ENCODE peak calls at places on chromosomes 12 and 14, in four cellular contexts. One of them, this sample, is unnamed.

GRCh38 chr12:52052471-52053186 is 1.4 kb downstream of the NR4A1 start:
- DNase-seq in astrocyte of the spinal cord: no peak
- DNase-seq in breast epithelium: no peak
- DNase-seq in adipocyte: no peak
- DNase-seq in this sample: no peak

GRCh38 chr12:53061404-53062010 is 11.6 kb downstream of the TNS2 start:
- DNase-seq in astrocyte of the spinal cord: no peak
- DNase-seq in breast epithelium: peak; percentile 91
- DNase-seq in adipocyte: no peak
- DNase-seq in this sample: no peak

GRCh38 chr12:111166779-111167540 is 201.9 kb downstream of the PHETA1 start:
- DNase-seq in astrocyte of the spinal cord: no peak
- DNase-seq in breast epithelium: no peak
- DNase-seq in adipocyte: no peak
- DNase-seq in this sample: no peak

GRCh38 chr14:69719501-69719951 is 47.4 kb upstream of the SRSF5 start:
- DNase-seq in astrocyte of the spinal cord: peak; percentile 93
- DNase-seq in breast epithelium: no peak
- DNase-seq in adipocyte: peak; percentile 88
- DNase-seq in this sample: peak; percentile 97

GRCh38 chr12:106245767-106246166 is 2.1 kb downstream of the CKAP4 start:
- DNase-seq in astrocyte of the spinal cord: peak; percentile 69
- DNase-seq in breast epithelium: no peak
- DNase-seq in adipocyte: peak; percentile 58
- DNase-seq in this sample: peak; percentile 84

GRCh38 chr14:100862277-100862676 is 36.4 kb downstream of the MEG3 start:
- DNase-seq in astrocyte of the spinal cord: no peak
- DNase-seq in breast epithelium: no peak
- DNase-seq in adipocyte: no peak
- DNase-seq in this sample: peak; percentile 11

GRCh38 chr12:111242190-111242589 is 126.7 kb downstream of the PHETA1 start:
- DNase-seq in astrocyte of the spinal cord: no peak
- DNase-seq in breast epithelium: no peak
- DNase-seq in adipocyte: no peak
- DNase-seq in this sample: no peak

GRCh38 chr12:6963741-6964446 is 6.6 kb downstream of the PHB2 start:
- DNase-seq in astrocyte of the spinal cord: no peak
- DNase-seq in breast epithelium: no peak
- DNase-seq in adipocyte: no peak
- DNase-seq in this sample: no peak

GRCh38 chr12:124509300-124509675 is 58.1 kb downstream of the NCOR2 start:
- DNase-seq in astrocyte of the spinal cord: no peak
- DNase-seq in breast epithelium: no peak
- DNase-seq in adipocyte: no peak
- DNase-seq in this sample: no peak

GRCh38 chr14:94906991-94907587 is 137.2 kb upstream of the GSC start:
- DNase-seq in astrocyte of the spinal cord: no peak
- DNase-seq in breast epithelium: no peak
- DNase-seq in adipocyte: peak; percentile 35
- DNase-seq in this sample: peak; percentile 29

GRCh38 chr14:74504412-74504811 is 10.8 kb downstream of the ISCA2 start:
- DNase-seq in astrocyte of the spinal cord: no peak
- DNase-seq in breast epithelium: no peak
- DNase-seq in adipocyte: no peak
- DNase-seq in this sample: no peak

GRCh38 chr14:64059454-64060198 is 206.8 kb downstream of the SYNE2 start:
- DNase-seq in astrocyte of the spinal cord: no peak
- DNase-seq in breast epithelium: no peak
- DNase-seq in adipocyte: no peak
- DNase-seq in this sample: no peak

GRCh38 chr12:1071182-1071581 is 80.2 kb downstream of the ERC1 start:
- DNase-seq in astrocyte of the spinal cord: no peak
- DNase-seq in breast epithelium: no peak
- DNase-seq in adipocyte: no peak
- DNase-seq in this sample: no peak

GRCh38 chr12:114165921-114166320 is 199.8 kb upstream of the RBM19 start:
- DNase-seq in astrocyte of the spinal cord: no peak
- DNase-seq in breast epithelium: no peak
- DNase-seq in adipocyte: no peak
- DNase-seq in this sample: peak; percentile 45

DNA sequence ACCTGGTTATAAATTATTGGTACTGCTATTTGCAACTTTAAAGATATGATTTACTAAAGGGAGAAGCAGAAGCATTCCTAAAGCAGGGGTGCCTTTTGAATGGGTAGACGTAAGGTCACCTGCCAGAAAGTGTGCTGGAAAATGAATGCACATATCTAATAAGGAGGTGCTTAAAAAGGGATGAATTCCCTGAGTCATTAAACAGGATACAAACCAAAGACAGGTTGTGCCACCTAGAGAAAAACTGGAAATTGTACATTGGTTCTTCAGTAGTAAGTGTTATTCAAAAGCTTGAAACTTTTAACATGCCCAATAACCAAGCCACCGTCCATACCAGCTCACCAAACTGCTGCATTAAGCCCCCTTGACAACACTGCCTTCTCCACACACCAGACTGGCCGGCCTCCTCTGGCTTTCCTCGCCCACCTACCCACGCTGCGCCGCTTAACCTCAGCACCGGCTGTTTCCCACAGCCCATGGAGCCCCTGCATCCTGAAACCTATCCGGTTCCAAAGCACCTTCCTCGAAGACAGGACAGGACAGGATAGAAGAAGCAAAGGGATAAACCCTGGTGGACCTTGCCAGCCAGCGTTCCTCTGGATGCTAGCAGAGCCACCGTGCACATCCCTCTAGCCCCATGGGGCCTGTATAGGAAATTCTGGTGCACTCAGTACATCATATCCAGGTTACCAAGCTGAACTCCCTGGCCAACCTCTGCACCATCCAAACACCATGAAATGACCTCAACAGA is 201.5 kb upstream of the CAND1 start:
- DNase-seq in astrocyte of the spinal cord: no peak
- DNase-seq in breast epithelium: no peak
- DNase-seq in adipocyte: no peak
- DNase-seq in this sample: no peak
- H3K4me3 ChIP-seq in astrocyte of the spinal cord: no peak overlapping the region
- H3K4me3 ChIP-seq in breast epithelium: peak overlapping the region; percentile 82
- H3K4me3 ChIP-seq in adipocyte: no peak overlapping the region
- H3K4me3 ChIP-seq in this sample: no peak overlapping the region

DNA sequence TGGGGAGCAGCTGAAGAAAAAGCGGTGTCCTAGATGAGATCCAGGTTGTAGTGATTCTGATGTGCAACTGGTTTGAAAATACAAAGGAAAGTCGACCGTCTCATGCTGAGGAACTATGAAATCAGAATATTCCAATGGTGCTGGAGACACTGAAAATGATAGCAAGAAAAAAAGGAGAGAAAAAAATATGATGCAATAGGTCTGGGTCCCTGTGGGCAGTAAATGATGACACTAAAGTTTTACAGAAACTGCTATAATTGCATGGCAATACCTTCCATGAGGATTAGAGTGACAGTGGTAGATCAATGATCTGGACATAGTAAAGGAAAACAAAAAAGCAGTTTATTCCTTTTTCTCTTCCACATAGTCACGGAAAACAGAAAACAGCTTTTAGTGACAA is 2.3 kb downstream of the PYM1 start:
- DNase-seq in astrocyte of the spinal cord: no peak
- DNase-seq in breast epithelium: no peak
- DNase-seq in adipocyte: no peak
- DNase-seq in this sample: no peak
- H3K4me3 ChIP-seq in astrocyte of the spinal cord: no peak overlapping the region
- H3K4me3 ChIP-seq in breast epithelium: no peak overlapping the region
- H3K4me3 ChIP-seq in adipocyte: peak overlapping the region; percentile 88
- H3K4me3 ChIP-seq in this sample: no peak overlapping the region

DNA sequence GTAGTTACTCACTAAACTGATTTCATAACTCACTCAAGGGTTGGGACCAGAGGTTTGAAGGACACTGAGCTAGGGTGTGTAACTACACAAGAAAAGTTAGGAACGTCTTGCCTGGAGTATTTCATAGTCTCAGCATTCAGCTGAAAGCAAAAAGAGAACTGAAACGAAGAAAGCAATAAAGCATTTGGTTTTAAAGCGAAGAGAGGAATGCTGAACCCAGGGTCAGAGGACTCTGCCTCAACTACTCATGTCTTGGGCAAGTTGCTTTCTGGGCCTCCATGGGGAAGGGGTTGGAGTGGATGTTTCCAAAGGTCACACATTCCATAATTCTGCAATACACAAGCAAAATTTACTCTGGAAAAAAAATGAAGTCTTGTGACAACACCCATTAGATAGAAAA is 1.4 kb downstream of the GNS start:
- DNase-seq in astrocyte of the spinal cord: no peak
- DNase-seq in breast epithelium: no peak
- DNase-seq in adipocyte: no peak
- DNase-seq in this sample: no peak
- H3K4me3 ChIP-seq in astrocyte of the spinal cord: no peak overlapping the region
- H3K4me3 ChIP-seq in breast epithelium: peak overlapping the region; percentile 73
- H3K4me3 ChIP-seq in adipocyte: peak overlapping the region; percentile 93
- H3K4me3 ChIP-seq in this sample: no peak overlapping the region

GRCh38 chr12:26748741-26749431 is 84.1 kb downstream of the ITPR2 start:
- DNase-seq in astrocyte of the spinal cord: peak; percentile 89
- DNase-seq in breast epithelium: no peak
- DNase-seq in adipocyte: peak; percentile 64
- DNase-seq in this sample: no peak
- H3K4me3 ChIP-seq in astrocyte of the spinal cord: no peak overlapping the region
- H3K4me3 ChIP-seq in breast epithelium: no peak overlapping the region
- H3K4me3 ChIP-seq in adipocyte: peak overlapping the region; percentile 46
- H3K4me3 ChIP-seq in this sample: no peak overlapping the region

DNA sequence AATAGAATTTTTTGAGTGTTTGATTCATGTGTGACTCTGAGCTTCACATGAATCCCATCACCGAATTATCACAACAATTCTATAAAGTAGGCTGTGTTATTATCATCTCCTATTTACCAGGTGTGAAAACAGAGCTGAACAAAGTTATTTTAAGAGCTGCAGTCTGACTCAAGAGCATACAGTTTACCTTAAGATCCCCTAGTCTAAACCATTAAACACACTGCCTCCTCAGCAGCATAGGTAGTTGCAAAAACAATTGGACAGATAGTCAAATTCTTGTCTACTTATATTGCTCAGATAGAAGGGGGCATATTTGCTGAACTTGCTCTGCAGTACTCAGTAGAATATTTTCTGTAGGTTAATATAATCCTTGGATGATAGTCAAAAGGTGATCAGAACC is 219.8 kb upstream of the ATP2B1 start:
- DNase-seq in astrocyte of the spinal cord: no peak
- DNase-seq in breast epithelium: no peak
- DNase-seq in adipocyte: no peak
- DNase-seq in this sample: no peak
- H3K4me3 ChIP-seq in astrocyte of the spinal cord: no peak overlapping the region
- H3K4me3 ChIP-seq in breast epithelium: no peak overlapping the region
- H3K4me3 ChIP-seq in adipocyte: no peak overlapping the region
- H3K4me3 ChIP-seq in this sample: no peak overlapping the region

This sample was measured in AG10803.